ENCODE peak calls at places on chromosomes 3 and 15, in six cellular contexts. One of them, this sample, is unnamed.

GRCh38 chr3:111998661-111999641 is at the start of gene TAGLN3:
- DNase-seq in stimulated activated CD4-positive, alpha-beta T cell treated with anti-CD3 and anti-CD28 coated beads, Interleukin-15, amount 100 ng/mL, for 1 hour: no peak
- DNase-seq in sigmoid colon: no peak
- DNase-seq in caudate nucleus: peak
- DNase-seq in immature natural killer cell: peak
- DNase-seq in activated CD4-positive, alpha-beta T cell treated with anti-CD3 and anti-CD28 coated beads, Interleukin-2, amount 10 ng/mL, durations not matched to agents 7 days and 5 days: peak
- DNase-seq in this sample: no peak

GRCh38 chr15:99613887-99614642 is 48.3 kb downstream of the MEF2A start:
- DNase-seq in immature natural killer cell: no peak
- DNase-seq in stimulated activated CD4-positive, alpha-beta T cell treated with anti-CD3 and anti-CD28 coated beads, Interleukin-15, amount 100 ng/mL, for 1 hour: no peak
- DNase-seq in sigmoid colon: peak
- DNase-seq in caudate nucleus: no peak
- DNase-seq in activated CD4-positive, alpha-beta T cell treated with anti-CD3 and anti-CD28 coated beads, Interleukin-2, amount 10 ng/mL, durations not matched to agents 7 days and 5 days: no peak
- DNase-seq in this sample: no peak

GRCh38 chr3:189787622-189788021 is 156.4 kb downstream of the TP63 start:
- DNase-seq in caudate nucleus: no peak
- DNase-seq in activated CD4-positive, alpha-beta T cell treated with anti-CD3 and anti-CD28 coated beads, Interleukin-2, amount 10 ng/mL, durations not matched to agents 7 days and 5 days: no peak
- DNase-seq in immature natural killer cell: no peak
- DNase-seq in sigmoid colon: no peak
- DNase-seq in stimulated activated CD4-positive, alpha-beta T cell treated with anti-CD3 and anti-CD28 coated beads, Interleukin-15, amount 100 ng/mL, for 1 hour: no peak
- DNase-seq in this sample: no peak

GRCh38 chr3:148794357-148794756 is 33.3 kb upstream of the CPB1 start:
- DNase-seq in stimulated activated CD4-positive, alpha-beta T cell treated with anti-CD3 and anti-CD28 coated beads, Interleukin-15, amount 100 ng/mL, for 1 hour: no peak
- DNase-seq in activated CD4-positive, alpha-beta T cell treated with anti-CD3 and anti-CD28 coated beads, Interleukin-2, amount 10 ng/mL, durations not matched to agents 7 days and 5 days: no peak
- DNase-seq in caudate nucleus: no peak
- DNase-seq in sigmoid colon: no peak
- DNase-seq in immature natural killer cell: no peak
- DNase-seq in this sample: no peak

GRCh38 chr15:77818484-77819270 is 186.0 kb upstream of the LINGO1 start:
- DNase-seq in stimulated activated CD4-positive, alpha-beta T cell treated with anti-CD3 and anti-CD28 coated beads, Interleukin-15, amount 100 ng/mL, for 1 hour: no peak
- DNase-seq in immature natural killer cell: no peak
- DNase-seq in sigmoid colon: no peak
- DNase-seq in activated CD4-positive, alpha-beta T cell treated with anti-CD3 and anti-CD28 coated beads, Interleukin-2, amount 10 ng/mL, durations not matched to agents 7 days and 5 days: no peak
- DNase-seq in caudate nucleus: no peak
- DNase-seq in this sample: no peak

GRCh38 chr15:70057931-70058641 is 39.6 kb downstream of the TLE3 start:
- DNase-seq in immature natural killer cell: no peak
- DNase-seq in sigmoid colon: peak
- DNase-seq in stimulated activated CD4-positive, alpha-beta T cell treated with anti-CD3 and anti-CD28 coated beads, Interleukin-15, amount 100 ng/mL, for 1 hour: no peak
- DNase-seq in activated CD4-positive, alpha-beta T cell treated with anti-CD3 and anti-CD28 coated beads, Interleukin-2, amount 10 ng/mL, durations not matched to agents 7 days and 5 days: no peak
- DNase-seq in caudate nucleus: no peak
- DNase-seq in this sample: no peak

GRCh38 chr3:149736180-149737100 is 15.8 kb downstream of the COMMD2 start:
- DNase-seq in caudate nucleus: no peak
- DNase-seq in sigmoid colon: no peak
- DNase-seq in immature natural killer cell: no peak
- DNase-seq in stimulated activated CD4-positive, alpha-beta T cell treated with anti-CD3 and anti-CD28 coated beads, Interleukin-15, amount 100 ng/mL, for 1 hour: no peak
- DNase-seq in activated CD4-positive, alpha-beta T cell treated with anti-CD3 and anti-CD28 coated beads, Interleukin-2, amount 10 ng/mL, durations not matched to agents 7 days and 5 days: no peak
- DNase-seq in this sample: no peak

GRCh38 chr15:57932348-57932747 is 133.2 kb downstream of the ALDH1A2 start:
- DNase-seq in stimulated activated CD4-positive, alpha-beta T cell treated with anti-CD3 and anti-CD28 coated beads, Interleukin-15, amount 100 ng/mL, for 1 hour: no peak
- DNase-seq in activated CD4-positive, alpha-beta T cell treated with anti-CD3 and anti-CD28 coated beads, Interleukin-2, amount 10 ng/mL, durations not matched to agents 7 days and 5 days: no peak
- DNase-seq in sigmoid colon: no peak
- DNase-seq in caudate nucleus: no peak
- DNase-seq in immature natural killer cell: no peak
- DNase-seq in this sample: no peak

GRCh38 chr3:153574445-153574844 is 412.4 kb downstream of the RAP2B start:
- DNase-seq in caudate nucleus: no peak
- DNase-seq in activated CD4-positive, alpha-beta T cell treated with anti-CD3 and anti-CD28 coated beads, Interleukin-2, amount 10 ng/mL, durations not matched to agents 7 days and 5 days: no peak
- DNase-seq in sigmoid colon: no peak
- DNase-seq in immature natural killer cell: no peak
- DNase-seq in stimulated activated CD4-positive, alpha-beta T cell treated with anti-CD3 and anti-CD28 coated beads, Interleukin-15, amount 100 ng/mL, for 1 hour: no peak
- DNase-seq in this sample: no peak